ENCODE peak calls at places on chromosomes 2 and 18, in six cellular contexts. W, D, H, A, N and G are unnamed samples.

GRCh38 chr2:105781274-105781673 is 36.6 kb downstream of the NCK2 start:
- DNase-seq in W (peak; percentile 44), D (no peak), H (no peak), A (no peak), N (no peak), G (no peak)

GRCh38 chr2:584863-585823 is 92.1 kb downstream of the TMEM18 start:
- DNase-seq in W (no peak), D (peak; percentile 5), H (peak; percentile 39), A (no peak), N (no peak), G (peak; percentile 28)

GRCh38 chr2:42459296-42459695 is 34.5 kb downstream of the KCNG3 start:
- DNase-seq in W (no peak), D (no peak), H (no peak), A (no peak), N (no peak), G (no peak)

GRCh38 chr2:214481204-214481603 is 70.3 kb downstream of the VWC2L start:
- DNase-seq in W (peak; percentile 78), D (no peak), H (no peak), A (no peak), N (no peak), G (no peak)

GRCh38 chr2:45651415-45652089 is at the start of gene PRKCE:
- DNase-seq in W (peak; percentile 18), D (no peak), H (peak; percentile 47), A (peak; percentile 44), N (peak; percentile 62), G (no peak)

GRCh38 chr2:160372585-160372984 is 121.0 kb downstream of the RBMS1 start:
- DNase-seq in W (peak; percentile 63), D (no peak), H (no peak), A (no peak), N (no peak), G (no peak)

GRCh38 chr18:41695441-41695840 is 259.6 kb upstream of the PIK3C3 start:
- DNase-seq in W (peak; percentile 17), D (no peak), H (no peak), A (no peak), N (no peak), G (no peak)

GRCh38 chr18:10009321-10010144 is 95.7 kb downstream of the VAPA start:
- DNase-seq in W (no peak), D (no peak), H (no peak), A (no peak), N (no peak), G (no peak)

GRCh38 chr2:65807942-65808341 is 375.5 kb upstream of the SPRED2 start:
- DNase-seq in W (no peak), D (no peak), H (no peak), A (no peak), N (no peak), G (no peak)

GRCh38 chr2:109341363-109341762 is 212.4 kb downstream of the SH3RF3 start:
- DNase-seq in W (no peak), D (no peak), H (no peak), A (no peak), N (no peak), G (no peak)

GRCh38 chr2:64523667-64524603 is at the start of gene AFTPH:
- DNase-seq in W (peak; percentile 99), D (peak; percentile 99), H (peak; percentile 98), A (peak; percentile 99), N (peak; percentile 96), G (peak; percentile 98)

GRCh38 chr18:58723810-58724602 is 52.7 kb downstream of the MALT1 start:
- DNase-seq in W (no peak), D (no peak), H (no peak), A (no peak), N (no peak), G (no peak)

GRCh38 chr2:136394136-136395060 is 276.4 kb upstream of the CXCR4 start:
- DNase-seq in W (no peak), D (no peak), H (no peak), A (no peak), N (no peak), G (no peak)

GRCh38 chr2:226673314-226673723 is 126.3 kb downstream of the IRS1 start:
- DNase-seq in W (peak; percentile 95), D (no peak), H (no peak), A (peak; percentile 79), N (peak; percentile 15), G (no peak)

GRCh38 chr2:207543272-207543671 is 13.5 kb downstream of the CREB1 start:
- DNase-seq in W (no peak), D (no peak), H (no peak), A (no peak), N (no peak), G (no peak)

GRCh38 chr2:3535794-3536681 is 16.7 kb upstream of the ADI1 start:
- DNase-seq in W (peak; percentile 95), D (no peak), H (no peak), A (peak; percentile 58), N (no peak), G (no peak)

GRCh38 chr2:219350215-219350937 is 17.8 kb upstream of the RESP18 start:
- DNase-seq in W (no peak), D (no peak), H (no peak), A (no peak), N (no peak), G (no peak)

GRCh38 chr2:27191107-27191829 is 20.6 kb upstream of the ATRAID start:
- DNase-seq in W (peak; percentile 87), D (peak; percentile 28), H (no peak), A (peak; percentile 59), N (peak; percentile 69), G (peak; percentile 16)

GRCh38 chr18:77403969-77404535 is 154.4 kb downstream of the GALR1 start:
- DNase-seq in W (no peak), D (no peak), H (no peak), A (no peak), N (no peak), G (no peak)

GRCh38 chr2:11389551-11390528 is 45.4 kb upstream of the ROCK2 start:
- DNase-seq in W (peak; percentile 96), D (no peak), H (no peak), A (peak; percentile 87), N (no peak), G (no peak)

GRCh38 chr2:217054791-217055190 is 194.9 kb upstream of the TNP1 start:
- DNase-seq in W (peak; percentile 35), D (no peak), H (no peak), A (no peak), N (no peak), G (no peak)

GRCh38 chr2:12119841-12120240 is 373.4 kb downstream of the LPIN1 start:
- DNase-seq in W (no peak), D (no peak), H (no peak), A (no peak), N (no peak), G (no peak)

GRCh38 chr18:56246912-56247311 is 391.5 kb downstream of the TXNL1 start:
- DNase-seq in W (no peak), D (no peak), H (no peak), A (no peak), N (no peak), G (no peak)